ENCODE peak calls at places on chromosomes 11 and 22, in four cellular contexts. Z is astrocyte, N is heart left ventricle, L is fibroblast of lung. J is an unnamed sample.
A peak's percentile ranks its signal among the peaks of the same experiment; 100 is the strongest.

GRCh38 chr11:6385046-6385777 is 5.1 kb upstream of the SMPD1 start:
- DNase-seq in Z (no peak), N (no peak), L (no peak), J (no peak)

GRCh38 chr22:26303475-26303874 is 125.6 kb upstream of the ASPHD2 start:
- DNase-seq in Z (no peak), N (no peak), L (no peak), J (no peak)

GRCh38 chr22:39567135-39567946 is 3.2 kb upstream of the CACNA1I start:
- DNase-seq in Z (no peak), N (no peak), L (no peak), J (no peak)

GRCh38 chr11:62721994-62722393 is 5.3 kb downstream of the HNRNPUL2 start:
- DNase-seq in Z (no peak), N (no peak), L (peak; percentile 47), J (no peak)

GRCh38 chr11:106391771-106392412 is 314.4 kb downstream of the AASDHPPT start:
- DNase-seq in Z (peak; percentile 76), N (no peak), L (peak; percentile 82), J (no peak)

GRCh38 chr11:99117603-99118002 is 96.9 kb downstream of the CNTN5 start:
- DNase-seq in Z (no peak), N (no peak), L (no peak), J (no peak)

GRCh38 chr22:39092111-39092867 is 4.8 kb upstream of the APOBEC3H start:
- DNase-seq in Z (no peak), N (no peak), L (no peak), J (peak; percentile 5)

GRCh38 chr22:49015993-49016908 is 811.4 kb downstream of the BRD1 start:
- DNase-seq in Z (no peak), N (peak; percentile 62), L (no peak), J (no peak)

GRCh38 chr11:58616594-58616993 is 5.9 kb upstream of the CNTF start:
- DNase-seq in Z (peak; percentile 93), N (no peak), L (peak; percentile 94), J (no peak)

GRCh38 chr22:36277482-36278291 is 24.8 kb downstream of the APOL1 start:
- DNase-seq in Z (peak; percentile 35), N (no peak), L (peak; percentile 53), J (peak; percentile 51)

GRCh38 chr22:28146401-28147304 is 227.6 kb upstream of the PITPNB start:
- DNase-seq in Z (peak; percentile 52), N (no peak), L (peak; percentile 64), J (no peak)

GRCh38 chr11:128956401-128957203 is 13.9 kb upstream of the TP53AIP1 start:
- DNase-seq in Z (peak; percentile 57), N (no peak), L (peak; percentile 61), J (no peak)

DNA sequence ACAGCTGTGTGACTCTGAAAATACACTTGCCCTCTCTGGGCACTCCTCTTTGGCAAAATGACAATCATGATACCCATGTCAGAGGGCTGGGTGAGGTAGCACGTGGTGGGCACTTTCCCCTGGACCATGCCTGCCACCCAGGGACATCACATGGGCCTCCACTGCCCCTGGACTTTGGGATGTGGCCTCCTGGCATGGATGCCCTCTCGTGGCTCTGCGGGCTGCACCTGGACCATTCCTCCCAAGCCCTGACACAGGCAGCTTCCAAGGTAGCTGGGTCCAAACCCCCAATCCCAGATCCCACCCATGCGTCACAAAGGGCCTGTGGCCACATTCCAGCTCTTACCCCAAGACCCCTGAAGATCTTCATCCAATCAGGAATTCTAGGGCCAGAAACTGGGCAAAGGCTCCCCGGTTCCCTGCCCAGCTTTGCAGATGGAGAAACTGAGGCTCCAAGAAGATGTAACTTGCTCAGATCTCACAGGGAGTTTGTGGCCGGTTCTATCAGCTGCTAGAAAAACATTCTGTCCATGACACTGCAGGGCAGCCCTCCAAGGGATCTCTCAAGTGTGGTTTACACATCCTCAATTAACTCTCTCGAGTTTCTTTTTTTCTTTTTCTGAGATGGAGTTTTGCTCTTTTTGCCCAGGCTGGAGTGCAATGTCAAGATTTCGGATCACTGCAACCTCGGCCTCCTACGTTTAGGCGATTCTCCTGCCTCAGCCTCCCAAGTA is 35.4 kb upstream of the CYB5R3 start:
- DNase-seq in Z (peak; percentile 18), N (no peak), L (peak; percentile 43), J (no peak)
- H3K4me1 ChIP-seq in Z (peaks cover 20% of the 10 kb centered on the region), N (peaks cover 52% of the 10 kb centered on the region), L (peaks cover 35% of the 10 kb centered on the region), J (peaks cover 24% of the 10 kb centered on the region)

DNA sequence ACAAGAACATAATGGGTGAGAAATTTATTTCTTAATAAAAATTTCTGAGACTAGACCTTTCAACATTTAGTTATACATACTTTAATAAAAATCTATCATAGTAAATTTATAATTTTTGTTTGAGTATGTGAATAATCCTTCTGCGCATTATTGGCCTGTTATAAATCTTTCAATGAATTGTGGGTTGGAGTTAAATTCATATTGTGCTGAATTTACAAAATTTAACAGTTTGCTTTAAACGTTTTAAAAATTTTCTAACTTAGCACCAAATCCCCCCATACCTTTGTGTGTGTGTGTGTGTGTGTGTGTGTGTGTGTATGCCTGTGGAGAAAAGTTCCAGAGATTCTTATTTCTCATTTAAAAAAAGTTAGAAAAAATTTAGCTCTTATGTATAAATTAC is 111.0 kb downstream of the TMEM135 start:
- DNase-seq in Z (no peak), N (no peak), L (no peak), J (no peak)
- TF ChIP-seq CTCF in Z (no peak), N (no peak), L (no peak), J (no peak)

GRCh38 chr11:101127348-101127698 is 2.3 kb downstream of the PGR start:
- DNase-seq in Z (no peak), N (peak; percentile 73), L (no peak), J (no peak)
- H3K4me3 ChIP-seq in Z (peak overlapping the region; percentile 46), N (peak overlapping the region; percentile 49), L (peak overlapping the region; percentile 63), J (peak overlapping the region; percentile 37)

GRCh38 chr11:60921259-60921658 is 3.0 kb upstream of the TMEM132A start:
- DNase-seq in Z (no peak), N (no peak), L (no peak), J (no peak)
- H3K4me1 ChIP-seq in Z (peaks cover 32% of the 10 kb centered on the region), N (peaks cover 8% of the 10 kb centered on the region), L (peaks cover 14% of the 10 kb centered on the region), J (peaks cover 11% of the 10 kb centered on the region)

DNA sequence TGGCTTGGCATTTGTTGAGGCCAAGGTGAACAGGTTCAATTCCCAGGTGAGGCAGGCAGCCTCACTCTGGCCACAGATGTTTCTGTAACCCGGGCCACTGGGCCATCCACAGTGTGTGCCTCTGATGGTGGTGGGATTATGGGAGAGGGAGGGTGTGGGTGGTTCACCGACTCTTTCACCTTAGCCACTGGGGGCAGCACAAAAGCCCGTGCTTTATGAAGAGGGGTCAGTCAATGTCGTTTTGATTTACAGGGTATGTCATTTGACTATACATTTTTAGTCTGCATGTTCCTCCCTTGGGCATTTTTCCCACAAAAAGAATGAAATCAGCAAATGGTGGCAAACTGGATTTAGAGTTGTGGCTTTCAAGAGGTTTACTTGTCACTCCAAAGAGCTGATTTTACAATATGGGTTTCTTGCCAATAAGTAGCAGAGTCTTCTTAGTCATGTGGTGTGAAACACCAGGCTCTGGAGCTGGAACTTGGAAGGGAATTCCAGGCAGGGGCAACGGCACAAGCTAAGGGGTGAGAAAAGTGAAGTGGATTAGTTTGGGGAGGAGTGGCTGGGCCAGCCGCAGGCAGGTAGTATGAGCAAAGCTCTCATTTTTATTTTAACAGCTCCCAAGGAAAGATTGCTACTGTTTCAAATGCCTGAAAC is 217.8 kb upstream of the ZBED5 start:
- DNase-seq in Z (no peak), N (no peak), L (no peak), J (peak; percentile 37)
- TF ChIP-seq CTCF in Z (no peak), N (no peak), L (no peak), J (no peak)

GRCh38 chr11:15074206-15075161 is 1.1 kb downstream of the CALCB start:
- DNase-seq in Z (peak; percentile 31), N (peak; percentile 89), L (peak; percentile 51), J (peak; percentile 91)
- H3K4me3 ChIP-seq in Z (peak overlapping the region; percentile 5), N (peak overlapping the region; percentile 13), L (peak overlapping the region; percentile 44), J (no peak overlapping the region)

DNA sequence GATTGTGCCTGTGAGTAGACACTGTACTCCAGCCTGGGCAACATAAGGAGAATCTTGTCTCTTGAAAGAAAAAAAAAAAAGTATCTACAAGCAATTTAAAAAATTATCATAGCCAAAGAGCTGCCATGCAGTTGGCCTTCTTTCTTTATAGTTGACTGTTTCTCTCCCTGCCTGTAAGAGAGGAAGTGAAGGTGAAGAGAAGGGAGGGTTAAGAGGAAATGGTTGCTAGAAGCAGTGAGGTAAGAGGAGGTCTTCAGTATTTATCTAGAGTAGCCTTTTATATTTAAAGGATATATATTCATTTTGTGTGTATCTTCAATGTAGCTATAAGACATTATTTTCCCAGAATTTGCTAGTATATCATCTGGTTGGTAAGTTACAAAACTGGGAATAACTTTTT is 217.9 kb downstream of the TMEM135 start:
- DNase-seq in Z (no peak), N (no peak), L (no peak), J (no peak)
- H3K4me1 ChIP-seq in Z (peaks cover 2% of the 10 kb centered on the region), N (no peaks in the 10 kb centered on the region), L (no peaks in the 10 kb centered on the region), J (no peaks in the 10 kb centered on the region)

GRCh38 chr11:119371778-119372182 is 9.7 kb downstream of the USP2 start:
- DNase-seq in Z (no peak), N (no peak), L (peak; percentile 19), J (no peak)
- TF ChIP-seq CTCF in Z (peak; percentile 10), N (no peak), L (no peak), J (no peak)

DNA sequence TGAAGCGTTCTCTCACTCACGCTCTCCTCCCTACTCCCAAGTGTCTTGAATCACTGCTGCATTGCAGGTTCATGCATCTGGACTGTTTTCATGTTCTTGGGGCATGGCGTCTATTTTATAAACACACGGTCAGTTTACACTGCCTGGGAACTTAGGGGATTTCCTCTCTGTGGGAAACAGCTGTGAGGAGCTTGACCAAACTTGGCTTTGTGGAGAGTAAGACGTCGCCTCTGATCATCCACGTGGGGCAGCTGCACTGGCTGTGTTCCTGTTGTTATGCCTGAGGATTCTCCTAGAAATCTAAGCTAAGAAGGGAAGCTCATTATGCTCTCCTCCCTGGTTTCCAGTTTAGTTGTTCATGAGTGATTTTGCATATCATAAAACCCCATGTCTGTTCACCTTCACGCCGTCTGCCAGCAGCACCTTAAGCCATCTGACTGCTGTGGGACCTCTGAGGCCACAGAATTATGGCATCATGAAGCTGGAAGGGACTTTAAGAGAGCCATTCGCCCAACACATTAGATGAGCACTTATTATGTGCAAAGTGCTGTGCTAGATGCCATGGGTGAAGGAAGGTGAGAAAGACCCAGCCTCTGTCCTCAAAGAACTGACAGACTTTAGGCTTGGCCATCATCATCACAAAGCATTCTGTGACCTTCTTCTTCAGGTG is 38.8 kb upstream of the POU2AF1 start:
- DNase-seq in Z (peak; percentile 71), N (no peak), L (peak; percentile 71), J (peak; percentile 48)
- H3K4me3 ChIP-seq in Z (no peak overlapping the region), N (no peak overlapping the region), L (no peak overlapping the region), J (no peak overlapping the region)

J was measured in left lung.